ENCODE peak calls at places on chromosome 21, in four cellular contexts. S, E, H and Z are unnamed samples. For H3K36me3, H3K9me3 and H3K27me3, the result is how much of the 10 kb centered on the place peaks cover.

GRCh38 chr21:23020969-23021368 is 2022.8 kb downstream of the NCAM2 start:
- DNase-seq in S (no peak), E (no peak), H (no peak), Z (no peak)

GRCh38 chr21:44724166-44724565 is 12.8 kb upstream of the TSPEAR start:
- DNase-seq in S (no peak), E (no peak), H (no peak), Z (no peak)

GRCh38 chr21:14762734-14763694 is 216.9 kb upstream of the SAMSN1 start:
- DNase-seq in S (no peak), E (no peak), H (no peak), Z (no peak)

GRCh38 chr21:15437873-15438272 is 291.9 kb upstream of the USP25 start:
- DNase-seq in S (no peak), E (no peak), H (no peak), Z (no peak)

GRCh38 chr21:36847189-36847588 is 119.3 kb downstream of the HLCS start:
- DNase-seq in S (no peak), E (no peak), H (no peak), Z (no peak)

GRCh38 chr21:36704281-36704957 is 5.5 kb downstream of the SIM2 start:
- DNase-seq in S (no peak), E (peak), H (no peak), Z (no peak)

GRCh38 chr21:29349702-29350101 is 51.0 kb downstream of the BACH1 start:
- DNase-seq in S (no peak), E (no peak), H (no peak), Z (no peak)

GRCh38 chr21:31447477-31447876 is 103.4 kb upstream of the TIAM1 start:
- DNase-seq in S (no peak), E (no peak), H (no peak), Z (no peak)

GRCh38 chr21:14366998-14367397 is 15.9 kb downstream of the HSPA13 start:
- DNase-seq in S (no peak), E (no peak), H (no peak), Z (no peak)

GRCh38 chr21:43916691-43917514 is 51.9 kb downstream of the AGPAT3 start:
- DNase-seq in S (peak), E (no peak), H (no peak), Z (peak)

GRCh38 chr21:44802396-44803153 is 955 bp upstream of the UBE2G2 start:
- DNase-seq in S (no peak), E (peak), H (no peak), Z (no peak)

GRCh38 chr21:40054403-40054802 is 187.2 kb downstream of the PCP4 start:
- DNase-seq in S (no peak), E (no peak), H (peak), Z (peak)

GRCh38 chr21:29265690-29266479 is 32.8 kb upstream of the BACH1 start:
- DNase-seq in S (no peak), E (no peak), H (no peak), Z (no peak)

GRCh38 chr21:29299906-29300546 is 1.3 kb downstream of the BACH1 start:
- DNase-seq in S (peak), E (peak), H (peak), Z (peak)

GRCh38 chr21:35154788-35155187 is 105.7 kb upstream of the RUNX1 start:
- DNase-seq in S (no peak), E (no peak), H (no peak), Z (no peak)

GRCh38 chr21:44712203-44713028 is 1.0 kb upstream of the TSPEAR start:
- DNase-seq in S (no peak), E (no peak), H (no peak), Z (peak)

GRCh38 chr21:39837861-39838359 is 29.3 kb upstream of the PCP4 start:
- DNase-seq in S (no peak), E (no peak), H (no peak), Z (no peak)

GRCh38 chr21:29298348-29299045 is at the start of gene BACH1:
- DNase-seq in S (peak), E (peak), H (peak), Z (peak)

GRCh38 chr21:14968029-14968428 is 96.8 kb downstream of the NRIP1 start:
- DNase-seq in S (no peak), E (no peak), H (no peak), Z (no peak)

GRCh38 chr21:35775778-35776515 is 284.4 kb downstream of the SETD4 start:
- DNase-seq in S (no peak), E (no peak), H (no peak), Z (no peak)

GRCh38 chr21:28142692-28143091 is 850.0 kb downstream of the LTN1 start:
- DNase-seq in S (no peak), E (no peak), H (no peak), Z (no peak)

GRCh38 chr21:28636988-28637691 is 355.5 kb downstream of the LTN1 start:
- DNase-seq in S (no peak), E (no peak), H (no peak), Z (no peak)

GRCh38 chr21:36791695-36792451 is 93.0 kb downstream of the SIM2 start:
- DNase-seq in S (no peak), E (peak), H (no peak), Z (no peak)

GRCh38 chr21:36709868-36710728 is 11.2 kb downstream of the SIM2 start:
- DNase-seq in S (no peak), E (peak), H (peak), Z (peak)

GRCh38 chr21:43948740-43949498 is 63.2 kb upstream of the TRAPPC10 start:
- DNase-seq in S (no peak), E (no peak), H (no peak), Z (no peak)

GRCh38 chr21:39667353-39667891 is 54.7 kb downstream of the B3GALT5 start:
- DNase-seq in S (no peak), E (no peak), H (no peak), Z (no peak)

GRCh38 chr21:43355925-43356289 is 71.0 kb downstream of the SIK1 start:
- DNase-seq in S (no peak), E (no peak), H (no peak), Z (no peak)

GRCh38 chr21:26043891-26044290 is 126.7 kb downstream of the APP start:
- DNase-seq in S (no peak), E (no peak), H (no peak), Z (no peak)

GRCh38 chr21:43919871-43920801 is 55.1 kb downstream of the AGPAT3 start:
- DNase-seq in S (no peak), E (no peak), H (no peak), Z (no peak)

GRCh38 chr21:22474403-22474802 is 1476.2 kb downstream of the NCAM2 start:
- DNase-seq in S (no peak), E (no peak), H (no peak), Z (no peak)

GRCh38 chr21:15134711-15135110 is 69.9 kb upstream of the NRIP1 start:
- DNase-seq in S (no peak), E (no peak), H (peak), Z (no peak)

GRCh38 chr21:24897883-24898282 is 709.4 kb downstream of the MRPL39 start:
- DNase-seq in S (no peak), E (no peak), H (no peak), Z (no peak)

GRCh38 chr21:14862794-14863720 is 201.7 kb downstream of the NRIP1 start:
- DNase-seq in S (no peak), E (peak), H (no peak), Z (no peak)

GRCh38 chr21:33291686-33292085 is 25.5 kb downstream of the IL10RB start:
- DNase-seq in S (no peak), E (no peak), H (no peak), Z (no peak)

GRCh38 chr21:33293136-33293535 is 27.0 kb downstream of the IL10RB start:
- DNase-seq in S (no peak), E (no peak), H (no peak), Z (no peak)

GRCh38 chr21:33293811-33294216 is 27.6 kb downstream of the IL10RB start:
- DNase-seq in S (no peak), E (no peak), H (no peak), Z (no peak)

GRCh38 chr21:33290441-33290840 is 24.3 kb downstream of the IL10RB start:
- DNase-seq in S (no peak), E (no peak), H (peak), Z (no peak)

DNA sequence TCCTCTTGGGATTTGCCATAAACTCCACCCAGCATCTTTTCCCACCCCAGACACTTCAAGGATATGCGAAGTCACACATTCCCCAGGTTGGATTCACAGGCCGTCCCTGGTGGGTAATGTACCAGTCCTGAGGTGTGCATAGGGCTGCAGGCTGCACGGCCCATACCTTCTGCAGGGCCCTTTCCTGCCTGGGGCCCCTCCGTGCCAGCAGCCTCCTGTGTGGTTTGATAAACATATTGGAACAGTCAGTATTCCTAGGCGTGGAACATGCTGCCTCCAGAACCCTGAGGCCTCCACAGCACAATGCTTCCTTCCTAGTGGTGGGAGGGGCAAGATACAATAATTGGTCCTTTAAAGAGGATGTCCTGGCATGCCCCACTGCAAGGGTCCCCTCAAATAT is 26.6 kb downstream of the IL10RB start:
- DNase-seq in S (no peak), E (no peak), H (no peak), Z (no peak)
- H3K36me3 ChIP-seq in S (under half), E (under half), H (half or more), Z (under half)

GRCh38 chr21:38229260-38229877 is 27.4 kb upstream of the KCNJ15 start:
- DNase-seq in S (no peak), E (peak), H (no peak), Z (no peak)
- H3K9me3 ChIP-seq in S (under half), E (under half), H (half or more), Z (under half)

DNA sequence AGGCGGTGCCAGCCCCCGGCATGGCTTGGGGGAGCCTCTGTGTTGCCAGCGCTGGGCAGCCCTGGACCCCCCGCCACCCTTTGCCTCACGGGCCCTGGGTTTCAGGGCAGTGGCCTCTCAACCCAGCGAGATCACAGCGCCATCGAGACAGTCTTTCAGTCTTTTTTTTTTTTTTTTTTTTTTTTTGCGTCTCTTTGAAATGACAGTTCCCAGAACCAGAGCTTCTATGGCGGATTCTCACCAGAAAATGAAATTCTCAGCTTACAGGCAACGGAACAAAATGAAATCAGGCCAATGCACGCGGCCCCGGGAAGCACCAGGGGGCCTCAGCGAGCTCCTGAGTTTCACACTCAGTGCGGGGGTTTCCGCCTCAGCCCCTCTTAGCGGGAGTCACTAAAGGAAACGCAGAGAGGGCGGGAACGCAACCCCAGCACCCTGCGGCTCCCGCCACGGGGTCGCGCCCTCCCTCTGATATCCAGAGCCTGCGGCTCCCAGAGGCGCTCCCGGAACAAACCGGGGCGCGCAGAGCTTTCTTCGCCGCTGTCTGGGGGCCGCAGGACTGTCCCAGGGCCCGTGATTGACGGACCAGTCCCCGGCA is 8.0 kb upstream of the COL6A1 start:
- DNase-seq in S (peak), E (peak), H (peak), Z (peak)
- H3K27me3 ChIP-seq in S (under half), E (half or more), H (under half), Z (under half)

DNA sequence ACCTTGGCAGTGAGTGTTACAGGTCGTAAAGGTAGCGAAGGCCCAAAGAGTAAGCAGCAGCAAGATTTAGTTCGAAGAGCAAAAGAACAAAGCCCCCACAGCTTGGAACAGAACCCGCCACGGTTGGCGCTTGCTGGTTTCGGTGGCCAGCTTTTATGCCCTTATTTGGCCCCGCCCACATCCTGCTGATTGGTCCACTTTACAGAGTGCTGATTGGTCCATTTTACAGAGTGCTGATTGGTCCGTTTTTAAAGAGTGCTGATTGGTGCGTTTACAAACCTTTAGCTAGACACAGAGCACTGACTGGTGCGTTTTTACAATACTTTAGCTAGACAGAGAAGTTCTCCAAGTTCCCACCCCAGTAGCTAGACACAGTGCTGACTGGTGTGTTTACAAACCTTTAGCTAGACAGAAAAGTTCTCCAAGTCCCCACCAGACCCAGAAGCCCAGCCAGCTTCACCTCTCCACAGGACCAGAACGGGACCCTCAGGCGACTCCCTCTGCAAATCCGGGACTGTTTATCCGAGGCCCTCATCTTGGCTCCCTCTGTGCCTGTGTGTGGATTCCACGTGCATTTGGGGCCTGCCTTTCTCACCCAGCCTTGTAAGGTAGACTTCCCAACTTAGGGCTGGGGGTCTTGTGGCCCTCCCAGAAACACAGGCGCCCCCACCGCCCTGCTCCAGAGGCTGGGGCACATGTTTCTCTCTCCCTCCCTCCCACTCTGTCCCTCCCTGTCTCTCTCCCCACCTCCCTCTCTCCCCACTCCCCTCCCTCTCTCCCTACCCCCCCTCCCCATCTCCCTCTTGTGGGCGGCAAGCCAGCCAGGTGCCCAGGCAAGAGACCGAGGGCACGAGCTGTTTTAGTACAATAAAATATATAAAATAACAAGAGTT is 12.6 kb downstream of the FTCD start:
- DNase-seq in S (no peak), E (no peak), H (no peak), Z (no peak)
- H3K36me3 ChIP-seq in S (under half), E (under half), H (under half), Z (under half)

GRCh38 chr21:41578083-41578482 is 70.1 kb upstream of the TMPRSS2 start:
- DNase-seq in S (no peak), E (no peak), H (no peak), Z (no peak)
- H3K9me3 ChIP-seq in S (under half), E (under half), H (under half), Z (under half)

GRCh38 chr21:33162436-33162921 is 67.3 kb upstream of the IFNAR2 start:
- DNase-seq in S (no peak), E (peak), H (no peak), Z (no peak)
- H3K27me3 ChIP-seq in S (under half), E (under half), H (under half), Z (under half)

GRCh38 chr21:17708541-17709265 is 96.0 kb upstream of the BTG3 start:
- DNase-seq in S (no peak), E (no peak), H (no peak), Z (no peak)

GRCh38 chr21:17709266-17709611 is 96.5 kb upstream of the BTG3 start:
- DNase-seq in S (no peak), E (no peak), H (no peak), Z (no peak)

GRCh38 chr21:17712887-17713286 is 100.2 kb upstream of the BTG3 start:
- DNase-seq in S (no peak), E (no peak), H (no peak), Z (no peak)

GRCh38 chr21:17711896-17712295 is 99.2 kb upstream of the BTG3 start:
- DNase-seq in S (no peak), E (no peak), H (no peak), Z (no peak)
- H3K36me3 ChIP-seq in S (under half), E (under half), H (under half), Z (under half)

GRCh38 chr21:42301371-42302291 is 13.6 kb downstream of the TFF3 start:
- DNase-seq in S (no peak), E (no peak), H (no peak), Z (no peak)
- H3K9me3 ChIP-seq in S (under half), E (under half), H (under half), Z (under half)